ENCODE peak calls at places on chromosomes 1 and 21, in five cellular contexts. C, D, Q, H and T are unnamed samples. For H3K9me2 and H3K36me3, the result is how much of the 10 kb centered on the place peaks cover.

GRCh38 chr1:92340154-92340553 is 41.3 kb downstream of the RPAP2 start:
- DNase-seq in C (no peak), D (no peak), Q (no peak), H (no peak), T (no peak)

GRCh38 chr1:208203127-208203847 is 40.9 kb downstream of the PLXNA2 start:
- DNase-seq in C (no peak), D (peak), Q (peak), H (no peak), T (peak)

GRCh38 chr1:243751506-243751905 is 98.5 kb downstream of the AKT3 start:
- DNase-seq in C (no peak), D (no peak), Q (no peak), H (no peak), T (no peak)

GRCh38 chr1:94398356-94398755 is 19.8 kb upstream of the ABCD3 start:
- DNase-seq in C (no peak), D (peak), Q (no peak), H (no peak), T (peak)

GRCh38 chr21:17461582-17461981 is 51.3 kb upstream of the CXADR start:
- DNase-seq in C (no peak), D (peak), Q (no peak), H (no peak), T (peak)

GRCh38 chr1:109091196-109092193 is 931 bp downstream of the TMEM167B start:
- DNase-seq in C (no peak), D (peak), Q (no peak), H (peak), T (no peak)

GRCh38 chr1:107787299-107787698 is 177.7 kb downstream of the VAV3 start:
- DNase-seq in C (no peak), D (peak), Q (no peak), H (peak), T (no peak)

GRCh38 chr21:43619856-43620255 is 39.4 kb downstream of the HSF2BP start:
- DNase-seq in C (no peak), D (no peak), Q (no peak), H (no peak), T (peak)

GRCh38 chr1:109926662-109927300 is 16.1 kb downstream of the CSF1 start:
- DNase-seq in C (no peak), D (peak), Q (no peak), H (no peak), T (peak)

GRCh38 chr1:77044133-77044849 is 174.9 kb downstream of the PIGK start:
- DNase-seq in C (no peak), D (peak), Q (no peak), H (no peak), T (peak)

GRCh38 chr1:53270107-53270506 is 31.8 kb upstream of the MAGOH start:
- DNase-seq in C (no peak), D (no peak), Q (no peak), H (no peak), T (no peak)

GRCh38 chr1:201982923-201983805 is 716 bp downstream of the RNPEP start:
- DNase-seq in C (peak), D (peak), Q (peak), H (peak), T (peak)

GRCh38 chr1:36565576-36566501 is 83.1 kb upstream of the CSF3R start:
- DNase-seq in C (no peak), D (no peak), Q (no peak), H (no peak), T (no peak)

GRCh38 chr1:43454270-43455011 is 710 bp upstream of the HYI start:
- DNase-seq in C (peak), D (peak), Q (peak), H (peak), T (peak)

GRCh38 chr1:232786845-232787455 is 18.3 kb upstream of the MAP10 start:
- DNase-seq in C (no peak), D (no peak), Q (no peak), H (no peak), T (no peak)

GRCh38 chr1:24351918-24352637 is 32.9 kb downstream of the GRHL3 start:
- DNase-seq in C (no peak), D (peak), Q (no peak), H (no peak), T (peak)

GRCh38 chr1:197200468-197200899 is 54.0 kb upstream of the ASPM start:
- DNase-seq in C (no peak), D (peak), Q (no peak), H (no peak), T (peak)

GRCh38 chr1:225544924-225545323 is 108.0 kb downstream of the ENAH start:
- DNase-seq in C (no peak), D (no peak), Q (no peak), H (no peak), T (no peak)

GRCh38 chr1:190578015-190578414 is 100.4 kb upstream of the BRINP3 start:
- DNase-seq in C (no peak), D (no peak), Q (no peak), H (no peak), T (no peak)

GRCh38 chr1:59485171-59485570 is 188.3 kb downstream of the FGGY start:
- DNase-seq in C (no peak), D (no peak), Q (no peak), H (no peak), T (no peak)

GRCh38 chr1:31596737-31597097 is 20.4 kb downstream of the TINAGL1 start:
- DNase-seq in C (no peak), D (no peak), Q (no peak), H (no peak), T (no peak)

GRCh38 chr21:27677547-27677946 is 710.7 kb upstream of the ADAMTS5 start:
- DNase-seq in C (no peak), D (no peak), Q (no peak), H (no peak), T (no peak)

GRCh38 chr1:199272690-199273089 is 633.9 kb downstream of the PTPRC start:
- DNase-seq in C (peak), D (peak), Q (peak), H (no peak), T (peak)

GRCh38 chr1:66493731-66494130 is 40.2 kb upstream of the SGIP1 start:
- DNase-seq in C (no peak), D (peak), Q (no peak), H (no peak), T (no peak)

GRCh38 chr1:76289692-76290091 is 215.1 kb downstream of the ST6GALNAC3 start:
- DNase-seq in C (no peak), D (no peak), Q (no peak), H (no peak), T (no peak)

GRCh38 chr1:94522304-94522703 is 19.3 kb downstream of the F3 start:
- DNase-seq in C (peak), D (peak), Q (no peak), H (no peak), T (peak)

GRCh38 chr1:100736324-100736723 is 16.8 kb downstream of the VCAM1 start:
- DNase-seq in C (no peak), D (peak), Q (no peak), H (no peak), T (no peak)

GRCh38 chr1:202367200-202367742 is 18.8 kb downstream of the PPP1R12B start:
- DNase-seq in C (no peak), D (peak), Q (no peak), H (no peak), T (no peak)

GRCh38 chr21:43341349-43342163 is 85.4 kb downstream of the SIK1 start:
- DNase-seq in C (no peak), D (no peak), Q (peak), H (no peak), T (no peak)

GRCh38 chr1:6700853-6701436 is 671 bp downstream of the DNAJC11 start:
- DNase-seq in C (no peak), D (peak), Q (no peak), H (peak), T (no peak)

GRCh38 chr1:98340511-98340910 is 321.0 kb upstream of the SNX7 start:
- DNase-seq in C (no peak), D (peak), Q (no peak), H (no peak), T (no peak)

GRCh38 chr21:41133896-41134522 is 34.0 kb upstream of the BACE2 start:
- DNase-seq in C (peak), D (peak), Q (no peak), H (peak), T (peak)

GRCh38 chr1:59165353-59165752 is 131.5 kb upstream of the FGGY start:
- DNase-seq in C (no peak), D (peak), Q (no peak), H (no peak), T (no peak)

GRCh38 chr1:9596419-9597123 is 7.9 kb downstream of the TMEM201 start:
- DNase-seq in C (no peak), D (peak), Q (no peak), H (no peak), T (no peak)

GRCh38 chr1:111730706-111731105 is 8.5 kb downstream of the INKA2 start:
- DNase-seq in C (no peak), D (no peak), Q (no peak), H (no peak), T (no peak)

GRCh38 chr1:91015794-91016550 is 5.9 kb downstream of the ZNF644 start:
- DNase-seq in C (no peak), D (peak), Q (no peak), H (no peak), T (peak)

GRCh38 chr1:93716974-93717373 is 35.3 kb upstream of the BCAR3 start:
- DNase-seq in C (no peak), D (peak), Q (no peak), H (no peak), T (peak)

GRCh38 chr1:94927405-94928175 is 680 bp upstream of the CNN3 start:
- DNase-seq in C (no peak), D (peak), Q (no peak), H (no peak), T (no peak)

GRCh38 chr1:206579747-206580437 is 32.4 kb downstream of the EIF2D start:
- DNase-seq in C (no peak), D (peak), Q (no peak), H (no peak), T (peak)

DNA sequence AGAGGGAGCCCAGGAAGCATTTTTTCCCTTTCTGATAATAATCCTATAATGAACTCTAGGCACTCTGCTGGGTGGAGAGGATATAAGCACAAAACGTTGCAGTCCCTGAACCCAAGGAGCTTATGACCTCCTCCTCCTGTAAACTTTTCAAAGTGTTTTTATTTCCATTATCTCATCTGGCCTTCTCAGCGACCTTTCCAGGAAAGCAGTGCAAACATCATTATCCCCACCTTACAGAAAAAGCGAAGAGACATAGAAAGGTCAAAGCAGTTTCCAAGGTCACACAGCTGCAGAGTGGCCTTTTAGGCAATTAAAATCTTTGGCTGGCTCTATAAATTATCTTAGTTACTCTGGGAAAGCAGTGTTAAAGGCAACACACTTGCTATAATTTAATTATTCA is 63.8 kb downstream of the OLFML3 start:
- DNase-seq in C (no peak), D (no peak), Q (no peak), H (no peak), T (no peak)
- H3K9me2 ChIP-seq in C (under half), D (under half), Q (under half), H (under half), T (under half)

DNA sequence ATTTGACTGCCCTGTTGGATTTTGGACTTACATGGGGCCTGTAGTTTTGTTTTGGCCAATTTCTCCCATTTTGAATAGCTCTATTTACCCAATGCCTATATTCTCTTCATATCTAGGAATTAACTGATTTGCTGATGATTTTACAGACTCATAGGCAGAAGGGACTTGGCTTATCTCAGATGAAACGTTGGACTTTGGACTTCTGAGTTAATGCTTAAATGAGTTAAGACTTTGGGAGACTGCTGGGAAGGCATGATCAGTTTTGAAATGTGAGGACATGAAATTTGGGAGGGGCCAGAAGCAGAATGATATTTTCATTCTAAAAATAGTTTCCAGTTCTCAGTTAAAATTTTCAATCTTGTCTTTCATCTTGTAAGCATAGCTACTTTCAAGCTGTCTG is 222.3 kb downstream of the COP1 start:
- DNase-seq in C (no peak), D (no peak), Q (no peak), H (no peak), T (no peak)
- H3K36me3 ChIP-seq in C (under half), D (under half), Q (under half), H (under half), T (under half)

GRCh38 chr21:37006521-37007291 is at the start of gene RIPPLY3:
- DNase-seq in C (no peak), D (peak), Q (no peak), H (no peak), T (peak)
- TF ChIP-seq EZH2 in C (no peak), D (no peak), Q (no peak), H (no peak), T (no peak)

DNA sequence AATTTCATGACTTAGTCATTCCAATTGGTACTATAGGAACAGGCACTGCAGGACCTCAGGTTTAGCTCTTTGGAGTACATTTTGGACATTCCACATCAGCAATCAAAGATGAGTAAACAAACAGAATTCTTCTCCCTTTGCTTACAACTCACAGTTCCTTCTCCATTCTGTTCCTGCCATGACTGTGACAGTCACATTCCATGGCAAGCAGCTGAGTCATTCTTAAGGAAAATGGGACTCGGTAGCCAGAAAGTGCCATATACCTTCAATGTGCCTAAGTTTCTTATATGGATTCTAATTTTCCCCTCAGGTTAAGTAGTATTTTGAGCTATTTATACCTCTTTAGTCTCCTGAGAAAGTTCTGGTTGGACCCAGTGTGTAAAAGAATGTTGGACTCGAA is 25.6 kb downstream of the CRCT1 start:
- DNase-seq in C (no peak), D (no peak), Q (no peak), H (no peak), T (no peak)
- H3K9me2 ChIP-seq in C (under half), D (under half), Q (under half), H (under half), T (under half)

DNA sequence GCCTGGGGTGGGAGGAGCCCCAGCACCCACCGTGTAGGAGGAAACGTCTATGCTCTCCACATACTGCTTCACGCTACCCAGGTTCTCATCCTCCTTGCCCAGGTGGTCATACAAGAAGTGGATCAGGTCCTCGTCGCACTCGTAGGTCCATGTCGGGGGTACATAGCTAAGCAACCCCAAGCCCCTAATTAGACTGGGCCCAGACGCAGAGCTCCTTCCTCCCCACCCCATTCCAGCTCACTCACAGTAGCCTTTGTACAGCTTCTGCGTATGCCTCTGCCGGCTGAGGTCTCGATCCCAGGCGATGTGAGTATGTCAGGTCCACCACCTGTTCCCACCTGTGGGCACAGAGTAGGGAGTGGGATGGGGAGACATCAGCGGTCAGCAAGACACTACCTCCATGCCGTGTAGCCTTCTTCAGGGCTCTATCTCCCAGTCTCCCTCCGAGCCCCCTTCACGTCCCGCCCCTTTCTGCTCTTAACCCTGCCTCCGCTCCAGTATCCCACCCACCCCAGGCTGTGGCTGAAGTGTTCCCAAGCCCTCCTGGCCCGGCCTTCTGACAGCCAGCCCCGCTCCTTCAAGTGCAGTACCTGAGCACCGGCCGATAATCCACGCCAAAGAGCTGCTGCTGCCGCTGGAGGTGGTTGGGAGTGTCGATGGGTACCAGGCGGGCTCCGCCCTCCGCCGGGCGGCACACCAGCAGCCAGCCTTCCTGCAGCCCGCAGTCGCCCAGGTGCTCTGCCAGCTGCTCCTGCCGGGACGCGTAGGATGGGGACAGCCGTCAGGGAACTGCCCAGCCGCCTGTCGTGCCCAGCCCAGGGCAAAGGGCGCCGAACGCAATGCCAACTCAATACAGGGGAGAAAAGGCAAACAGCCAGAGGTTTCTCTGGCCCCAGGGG is 919 bp downstream of the HECTD3 start:
- DNase-seq in C (no peak), D (peak), Q (peak), H (peak), T (peak)
- H3K36me3 ChIP-seq in C (under half), D (under half), Q (under half), H (under half), T (under half)

GRCh38 chr1:27873671-27874384 is 1.5 kb downstream of the THEMIS2 start:
- DNase-seq in C (no peak), D (no peak), Q (no peak), H (no peak), T (no peak)

GRCh38 chr1:27872059-27872801 is at the start of gene THEMIS2:
- DNase-seq in C (no peak), D (peak), Q (peak), H (peak), T (peak)

GRCh38 chr1:27869719-27870085 is 2.6 kb upstream of the THEMIS2 start:
- DNase-seq in C (no peak), D (no peak), Q (no peak), H (no peak), T (no peak)

GRCh38 chr1:27876341-27877114 is 4.2 kb downstream of the THEMIS2 start:
- DNase-seq in C (no peak), D (no peak), Q (no peak), H (no peak), T (no peak)

GRCh38 chr1:27872802-27873665 is 690 bp downstream of the THEMIS2 start:
- DNase-seq in C (no peak), D (peak), Q (no peak), H (no peak), T (no peak)
- TF ChIP-seq EZH2 in C (no peak), D (no peak), Q (no peak), H (no peak), T (no peak)

GRCh38 chr1:181603735-181604410 is 120.6 kb downstream of the CACNA1E start:
- DNase-seq in C (no peak), D (no peak), Q (no peak), H (no peak), T (no peak)

GRCh38 chr1:181604482-181604881 is 121.2 kb downstream of the CACNA1E start:
- DNase-seq in C (no peak), D (no peak), Q (no peak), H (no peak), T (no peak)

GRCh38 chr1:181608386-181608785 is 125.1 kb downstream of the CACNA1E start:
- DNase-seq in C (no peak), D (no peak), Q (no peak), H (no peak), T (no peak)

GRCh38 chr1:181608951-181609350 is 125.6 kb downstream of the CACNA1E start:
- DNase-seq in C (no peak), D (no peak), Q (no peak), H (no peak), T (no peak)

GRCh38 chr1:181607524-181607923 is 124.2 kb downstream of the CACNA1E start:
- DNase-seq in C (no peak), D (no peak), Q (no peak), H (no peak), T (no peak)
- H3K9me2 ChIP-seq in C (under half), D (under half), Q (under half), H (under half), T (under half)